ENCODE peak calls at places on chromosome 17, in five cellular contexts. X is esophagus muscularis mucosa, V is iPS DF 6.9, F is stomach, Z is transverse colon. Q is an unnamed sample.

GRCh38 chr17:50257574-50258224 is 16.6 kb upstream of the TMEM92 start:
- DNase-seq in V (no peak), F (no peak), Z (no peak), X (no peak), Q (no peak)

GRCh38 chr17:55795098-55795497 is 44.2 kb downstream of the PCTP start:
- DNase-seq in V (no peak), Z (no peak), F (no peak), X (no peak), Q (no peak)

GRCh38 chr17:57928898-57929297 is 26.3 kb downstream of the CUEDC1 start:
- DNase-seq in Z (no peak), V (no peak), F (no peak), X (no peak), Q (no peak)

GRCh38 chr17:65561394-65562205 is at the start of gene AXIN2:
- DNase-seq in V (peak), F (peak), Z (peak), X (no peak), Q (peak)

GRCh38 chr17:45222994-45223540 is 1.4 kb downstream of the FMNL1 start:
- DNase-seq in V (no peak), Z (no peak), X (no peak), F (no peak), Q (no peak)

GRCh38 chr17:61862105-61862574 is 1.2 kb downstream of the BRIP1 start:
- DNase-seq in Z (no peak), F (no peak), V (no peak), X (no peak), Q (no peak)

GRCh38 chr17:62986549-62986948 is 20.5 kb downstream of the TANC2 start:
- DNase-seq in X (no peak), Z (no peak), V (no peak), F (no peak), Q (no peak)

GRCh38 chr17:8060274-8060673 is 21.4 kb downstream of the ALOX15B start:
- DNase-seq in F (peak), Z (peak), X (no peak), V (peak), Q (peak)

GRCh38 chr17:47894498-47895253 is 1.4 kb upstream of the SP2 start:
- DNase-seq in V (no peak), Z (no peak), F (no peak), X (no peak), Q (no peak)

GRCh38 chr17:27578718-27579085 is 52.3 kb upstream of the LGALS9 start:
- DNase-seq in X (no peak), Z (no peak), F (no peak), V (no peak), Q (no peak)

GRCh38 chr17:43324205-43324893 is 74.4 kb upstream of the ARL4D start:
- DNase-seq in V (no peak), Z (no peak), X (no peak), F (no peak), Q (no peak)

GRCh38 chr17:40900819-40901356 is 15.8 kb upstream of the KRT20 start:
- DNase-seq in V (no peak), Z (no peak), F (no peak), X (no peak), Q (no peak)

GRCh38 chr17:79205688-79206205 is 131.1 kb downstream of the ENGASE start:
- DNase-seq in X (no peak), F (no peak), V (no peak), Z (no peak), Q (no peak)

GRCh38 chr17:60231691-60232090 is 81.9 kb downstream of the CA4 start:
- DNase-seq in V (no peak), X (no peak), F (no peak), Z (no peak), Q (no peak)

GRCh38 chr17:61009619-61010018 is 332.0 kb downstream of the BCAS3 start:
- DNase-seq in V (no peak), Z (no peak), F (no peak), X (no peak), Q (no peak)

GRCh38 chr17:67491009-67491677 is 114.1 kb downstream of the PITPNC1 start:
- DNase-seq in Z (peak), F (peak), X (peak), V (no peak), Q (peak)
- H3K4me3 ChIP-seq in Z (no peak), F (no peak), X (peak), V (no peak), Q (no peak)

DNA sequence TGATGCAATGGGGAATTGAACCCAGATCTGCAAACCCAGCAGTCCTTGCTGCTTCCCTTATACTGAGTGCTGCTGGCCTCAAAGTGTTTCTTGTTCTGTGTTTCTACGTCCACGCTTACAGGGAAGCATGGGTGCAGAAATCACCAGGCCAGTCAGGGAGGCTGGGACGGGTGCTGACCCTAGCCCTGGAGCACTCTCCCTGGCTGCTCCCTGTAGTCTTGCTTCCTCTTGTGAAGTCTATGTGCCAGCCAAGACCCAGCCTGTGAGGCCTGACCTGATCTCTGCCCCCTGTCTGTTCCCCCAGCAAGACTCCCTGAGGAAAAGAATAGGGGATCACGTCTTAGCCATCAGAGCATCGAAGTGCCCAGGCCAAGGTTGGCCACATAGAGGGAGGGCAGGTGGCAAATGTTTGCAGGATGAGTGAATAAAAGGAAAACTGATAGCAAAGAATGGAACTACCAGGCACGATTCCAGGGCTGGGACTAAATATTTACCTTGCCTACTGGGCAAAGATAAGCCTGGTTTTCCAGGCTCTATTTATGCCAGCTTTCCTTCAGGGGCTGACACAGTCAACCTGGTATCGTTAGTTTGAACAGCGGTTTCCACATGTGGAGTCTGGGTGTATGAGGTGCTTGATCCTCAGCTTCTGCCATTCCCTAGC is 41.2 kb upstream of the RHOT1 start:
- DNase-seq in X (no peak), V (no peak), F (peak), Z (peak), Q (no peak)
- H3K4me3 ChIP-seq in X (no peak), V (no peak), F (no peak), Z (no peak), Q (no peak)

DNA sequence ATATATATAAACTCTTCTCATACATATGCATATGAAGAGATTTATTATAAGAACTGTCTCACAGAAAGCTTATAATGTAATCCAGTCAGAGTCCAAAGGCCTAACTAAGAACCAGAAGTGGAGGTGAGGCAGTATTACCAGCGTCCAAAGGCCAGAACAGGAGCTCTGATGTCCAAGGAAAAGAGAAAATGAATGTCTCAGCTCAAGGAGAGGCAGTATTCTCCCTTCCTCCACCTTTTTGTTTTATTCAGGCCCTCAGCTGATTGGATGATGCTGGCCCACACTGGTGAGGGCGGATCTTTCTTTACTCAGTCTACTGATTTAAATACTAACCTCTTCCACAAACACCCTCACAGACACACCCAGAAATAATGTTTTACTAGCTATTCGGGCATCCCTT is 43.4 kb downstream of the FBXL20 start:
- DNase-seq in Z (peak), X (no peak), F (peak), V (no peak), Q (no peak)
- H3K4me3 ChIP-seq in Z (no peak), X (no peak), F (no peak), V (no peak), Q (no peak)

DNA sequence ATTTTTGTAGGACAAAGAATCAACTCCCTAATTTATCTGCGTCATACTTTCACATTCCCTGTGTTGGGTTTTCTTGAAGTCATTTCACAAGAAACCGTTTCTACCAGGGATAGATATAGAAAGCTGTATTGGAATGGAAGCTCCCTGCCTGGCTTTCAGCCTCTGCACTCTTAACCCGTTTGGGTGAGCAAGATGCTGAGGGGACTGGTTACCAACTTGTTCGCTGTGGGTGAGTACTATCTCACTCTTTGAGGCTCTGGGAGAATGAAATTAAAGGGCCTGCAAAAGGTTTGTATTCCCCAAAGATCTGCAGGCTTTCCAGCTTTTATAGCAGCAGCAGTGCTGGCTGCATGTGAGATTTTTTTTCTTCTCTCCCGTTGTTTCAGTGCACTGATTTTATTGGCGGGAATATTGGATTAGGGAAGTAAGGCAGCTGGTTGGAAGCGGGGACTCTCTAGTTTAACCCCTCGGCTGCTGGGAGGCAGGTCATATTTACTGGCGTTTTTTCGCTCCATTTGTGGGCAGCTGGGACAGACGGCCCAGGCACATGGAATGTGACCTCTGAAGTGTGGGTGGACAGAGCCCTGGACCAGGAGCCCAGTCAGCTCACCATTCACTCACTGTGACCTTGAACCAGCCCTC is 30.9 kb downstream of the C17orf75 start:
- DNase-seq in Z (no peak), X (no peak), V (no peak), F (no peak), Q (no peak)
- H3K4me3 ChIP-seq in Z (no peak), X (peak), V (no peak), F (peak), Q (no peak)

DNA sequence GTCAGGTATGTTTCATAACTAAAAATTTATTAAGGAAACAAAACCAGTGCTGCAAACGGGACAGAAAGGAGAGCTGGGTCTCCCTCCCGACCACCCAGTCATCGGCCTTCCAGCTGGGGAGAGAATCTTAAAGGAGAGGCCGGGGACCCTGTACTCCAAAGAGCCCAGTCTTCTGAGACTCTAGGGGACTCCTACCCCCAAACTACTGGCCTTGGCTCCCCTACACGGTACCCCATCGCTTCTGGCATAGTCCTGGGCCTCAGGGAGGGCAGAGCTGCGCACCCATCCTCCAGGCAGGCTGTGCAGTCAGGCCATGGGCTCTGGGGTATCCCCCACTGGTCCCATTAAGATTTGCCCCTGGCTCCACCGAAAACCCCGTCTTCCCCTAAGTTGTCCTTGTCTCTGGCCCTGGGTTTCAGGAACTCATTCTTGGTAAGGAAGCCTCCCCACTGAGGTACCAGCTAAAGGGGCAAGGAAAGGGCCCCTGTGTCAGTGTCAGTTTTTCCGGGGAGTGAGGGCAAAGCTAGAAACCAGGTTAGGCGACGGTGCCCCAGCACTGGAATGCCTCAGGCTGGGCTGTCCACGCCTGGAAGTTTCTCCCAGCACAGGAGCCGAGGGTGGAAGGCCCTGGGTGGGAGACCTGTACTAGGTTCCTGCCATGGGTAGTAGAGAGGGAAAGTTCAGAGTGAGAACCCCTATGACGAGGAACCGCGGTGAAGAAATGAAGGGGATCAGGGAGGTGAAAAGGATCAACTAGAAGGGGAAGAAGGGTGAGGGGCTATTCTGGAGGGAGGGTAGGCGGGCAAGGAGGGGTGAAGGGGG is 5.1 kb downstream of the HIC1 start:
- DNase-seq in F (no peak), X (no peak), Z (no peak), V (no peak), Q (no peak)
- H3K4me3 ChIP-seq in F (no peak), X (peak), Z (no peak), V (no peak), Q (no peak)

DNA sequence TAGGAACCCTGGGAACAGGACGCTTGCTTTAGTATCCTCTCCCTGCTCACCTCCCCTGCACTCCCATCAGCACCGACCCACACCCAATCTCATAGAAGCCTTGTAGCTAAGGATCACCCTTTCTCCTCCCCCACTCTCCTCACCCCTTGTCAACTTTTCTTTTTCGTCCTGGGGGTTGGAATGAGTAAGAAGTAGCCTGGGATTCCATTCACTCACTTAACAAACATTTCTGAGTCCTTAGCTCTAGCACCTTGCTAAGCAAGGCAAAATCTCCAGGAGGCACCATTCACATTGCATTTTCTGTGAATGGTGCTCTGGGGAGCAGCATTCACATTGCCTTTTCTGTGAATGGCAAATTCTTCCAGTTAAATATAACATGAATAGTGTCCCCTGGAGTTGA is 1.1 kb upstream of the PGAP3 start:
- DNase-seq in X (no peak), V (peak), F (no peak), Z (no peak), Q (no peak)
- H3K4me3 ChIP-seq in X (peak), V (peak), F (no peak), Z (no peak), Q (no peak)

DNA sequence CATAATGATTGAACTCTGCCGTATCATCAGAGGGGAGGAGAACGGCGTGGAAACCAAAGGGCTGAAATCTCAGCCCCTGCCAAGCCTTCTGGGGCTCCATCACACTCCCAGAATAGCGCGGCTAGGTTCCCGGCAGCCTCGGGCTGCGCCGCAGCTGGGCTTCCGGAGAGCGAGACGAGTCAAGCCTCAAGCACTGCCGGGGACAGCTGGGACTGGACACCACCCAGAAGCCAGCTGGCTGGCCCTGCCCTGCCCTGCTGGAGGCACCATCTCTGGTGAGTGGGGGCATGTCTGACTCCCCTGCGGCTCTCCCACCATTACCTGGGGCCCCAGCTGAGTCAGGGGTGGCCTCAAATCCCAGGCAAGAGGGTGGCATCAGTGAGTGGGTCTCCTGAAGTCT is 7.2 kb upstream of the GPRC5C start:
- DNase-seq in X (no peak), V (no peak), F (no peak), Z (no peak), Q (no peak)
- H3K4me3 ChIP-seq in X (no peak), V (no peak), F (no peak), Z (no peak), Q (no peak)

Q was measured in lung.